ENCODE peak calls at places on chromosomes 6 and 20, in seven cellular contexts. E is OCI-LY7; W is activated naive CD8-positive, alpha-beta T cell treated with anti-CD3 and anti-CD28 coated beads, Interleukin-2, amount 50 U/mL, for 24 hours; O is GM04504; G is MV-4-11; D is lung; Z is stimulated activated CD4-positive, alpha-beta T cell treated with anti-CD3 and anti-CD28 coated beads, Interleukin-12 subunit alpha, Interleukin-12 subunit beta, amount 100 ng/mL, for 4 hours. L is an unnamed sample.
A peak's percentile ranks its signal among the peaks of the same experiment; 100 is the strongest.

GRCh38 chr6:20673458-20673857 is 139.2 kb downstream of the CDKAL1 start:
- DNase-seq in D (no peak), O (no peak), Z (no peak), E (no peak), G (no peak), W (no peak), L (no peak)

GRCh38 chr20:3927486-3928291 is 38.5 kb downstream of the PANK2 start:
- DNase-seq in E (peak; percentile 33), Z (no peak), G (peak; percentile 85), W (no peak), O (no peak), D (peak; percentile 55), L (no peak)

GRCh38 chr20:51756653-51757052 is 11.5 kb downstream of the ATP9A start:
- DNase-seq in Z (no peak), O (no peak), G (no peak), E (no peak), D (no peak), W (no peak), L (no peak)

GRCh38 chr6:77463308-77463880 is at the start of gene HTR1B:
- DNase-seq in D (no peak), W (no peak), O (no peak), E (no peak), G (no peak), Z (no peak), L (no peak)

GRCh38 chr6:163715846-163716245 is 301.3 kb downstream of the QKI start:
- DNase-seq in O (no peak), E (no peak), Z (no peak), D (no peak), W (no peak), G (no peak), L (no peak)

GRCh38 chr6:2165216-2165725 is 80.1 kb downstream of the GMDS start:
- DNase-seq in G (no peak), Z (no peak), W (no peak), E (no peak), O (no peak), D (no peak), L (no peak)

GRCh38 chr20:57038608-57039440 is 227.6 kb downstream of the BMP7 start:
- DNase-seq in Z (no peak), G (no peak), O (no peak), E (no peak), W (no peak), D (no peak), L (no peak)

GRCh38 chr6:44254957-44255808 is 2.1 kb downstream of the SLC35B2 start:
- DNase-seq in D (no peak), G (no peak), O (no peak), E (no peak), Z (peak; percentile 45), W (peak; percentile 55), L (no peak)

GRCh38 chr6:37432916-37433656 is at the start of gene CMTR1:
- DNase-seq in E (peak; percentile 94), O (peak; percentile 78), D (peak; percentile 96), Z (peak; percentile 96), G (peak; percentile 91), W (peak; percentile 99), L (peak; percentile 93)

GRCh38 chr6:44563397-44563796 is 175.9 kb downstream of the CDC5L start:
- DNase-seq in D (no peak), O (no peak), E (no peak), Z (no peak), G (peak; percentile 13), W (no peak), L (no peak)

GRCh38 chr6:142387997-142388815 is 86.4 kb downstream of the ADGRG6 start:
- DNase-seq in D (no peak), O (no peak), E (peak; percentile 41), Z (no peak), W (no peak), G (peak; percentile 10), L (no peak)

GRCh38 chr20:64055893-64056638 is 6.6 kb upstream of the SOX18 start:
- DNase-seq in D (no peak), E (no peak), G (peak; percentile 25), O (no peak), W (no peak), Z (no peak), L (no peak)

GRCh38 chr6:7624781-7625710 is 35.0 kb downstream of the SNRNP48 start:
- DNase-seq in O (no peak), W (no peak), E (no peak), G (peak; percentile 88), Z (no peak), D (no peak), L (no peak)

GRCh38 chr20:44219287-44219686 is 8.7 kb upstream of the OSER1 start:
- DNase-seq in E (no peak), D (no peak), O (no peak), G (no peak), Z (no peak), W (no peak), L (no peak)

GRCh38 chr6:168365422-168366165 is 46.0 kb upstream of the DACT2 start:
- DNase-seq in G (no peak), D (no peak), O (no peak), Z (no peak), W (no peak), E (no peak), L (no peak)

GRCh38 chr6:7468382-7469081 is 72.9 kb upstream of the DSP start:
- DNase-seq in W (peak; percentile 6), Z (no peak), D (no peak), E (no peak), O (no peak), G (peak; percentile 75), L (no peak)

GRCh38 chr6:21511891-21512550 is 81.5 kb upstream of the SOX4 start:
- DNase-seq in D (no peak), O (no peak), Z (no peak), W (no peak), G (no peak), E (no peak), L (no peak)

GRCh38 chr6:2865270-2866182 is 23.9 kb upstream of the SERPINB1 start:
- DNase-seq in W (no peak), O (no peak), Z (no peak), E (no peak), D (no peak), G (no peak), L (no peak)

GRCh38 chr20:326645-327031 is 1.3 kb downstream of the SOX12 start:
- DNase-seq in Z (no peak), W (no peak), G (no peak), D (no peak), O (no peak), E (peak; percentile 63), L (no peak)

GRCh38 chr20:57514273-57514751 is 10.6 kb downstream of the CTCFL start:
- DNase-seq in E (no peak), D (peak; percentile 65), Z (peak; percentile 4), G (peak; percentile 58), W (peak; percentile 29), O (peak; percentile 32), L (peak; percentile 41)

GRCh38 chr6:54541521-54541920 is 233.3 kb downstream of the TINAG start:
- DNase-seq in Z (no peak), E (no peak), W (no peak), D (no peak), G (no peak), O (no peak), L (no peak)

GRCh38 chr6:149852180-149852579 is 12.0 kb downstream of the LRP11 start:
- DNase-seq in O (no peak), W (no peak), Z (no peak), G (peak; percentile 35), E (peak; percentile 76), D (peak; percentile 67), L (no peak)